ENCODE peak calls at places on chromosomes 12 and 14, in nine cellular contexts. One of them, this sample, is unnamed.

GRCh38 chr14:88189040-88189839 is 133.8 kb downstream of the KCNK10 start:
- DNase-seq in activated CD4-positive, alpha-beta T cell treated with anti-CD3 and anti-CD28 coated beads, Interleukin-2, amount 50 U/mL, for 1 hour: peak; percentile 40
- DNase-seq in NCI-H2081: peak; percentile 79
- DNase-seq in brain microvascular endothelial cell: peak; percentile 83
- DNase-seq in hepatic stellate cell: peak; percentile 61
- DNase-seq in Peyer's patch: no peak
- DNase-seq in CD8-positive, alpha-beta T cell: peak; percentile 35
- DNase-seq in thoracic aorta: peak; percentile 16
- DNase-seq in cardiac septum: no peak
- DNase-seq in this sample: peak; percentile 82

GRCh38 chr14:55976619-55977018 is 141.6 kb upstream of the PELI2 start:
- DNase-seq in NCI-H2081: peak; percentile 50
- DNase-seq in thoracic aorta: no peak
- DNase-seq in CD8-positive, alpha-beta T cell: no peak
- DNase-seq in activated CD4-positive, alpha-beta T cell treated with anti-CD3 and anti-CD28 coated beads, Interleukin-2, amount 50 U/mL, for 1 hour: no peak
- DNase-seq in hepatic stellate cell: no peak
- DNase-seq in brain microvascular endothelial cell: no peak
- DNase-seq in cardiac septum: no peak
- DNase-seq in Peyer's patch: no peak
- DNase-seq in this sample: no peak

GRCh38 chr12:15244341-15244740 is 23.1 kb upstream of the RERG start:
- DNase-seq in hepatic stellate cell: no peak
- DNase-seq in brain microvascular endothelial cell: no peak
- DNase-seq in CD8-positive, alpha-beta T cell: no peak
- DNase-seq in NCI-H2081: peak; percentile 82
- DNase-seq in thoracic aorta: no peak
- DNase-seq in Peyer's patch: no peak
- DNase-seq in activated CD4-positive, alpha-beta T cell treated with anti-CD3 and anti-CD28 coated beads, Interleukin-2, amount 50 U/mL, for 1 hour: no peak
- DNase-seq in cardiac septum: no peak
- DNase-seq in this sample: no peak

GRCh38 chr12:78571953-78572352 is 292.6 kb upstream of the SYT1 start:
- DNase-seq in CD8-positive, alpha-beta T cell: no peak
- DNase-seq in cardiac septum: no peak
- DNase-seq in activated CD4-positive, alpha-beta T cell treated with anti-CD3 and anti-CD28 coated beads, Interleukin-2, amount 50 U/mL, for 1 hour: no peak
- DNase-seq in hepatic stellate cell: no peak
- DNase-seq in thoracic aorta: no peak
- DNase-seq in NCI-H2081: peak; percentile 10
- DNase-seq in Peyer's patch: no peak
- DNase-seq in brain microvascular endothelial cell: no peak
- DNase-seq in this sample: no peak

GRCh38 chr12:26749781-26750180 is 83.2 kb downstream of the ITPR2 start:
- DNase-seq in activated CD4-positive, alpha-beta T cell treated with anti-CD3 and anti-CD28 coated beads, Interleukin-2, amount 50 U/mL, for 1 hour: no peak
- DNase-seq in Peyer's patch: no peak
- DNase-seq in CD8-positive, alpha-beta T cell: no peak
- DNase-seq in NCI-H2081: no peak
- DNase-seq in cardiac septum: no peak
- DNase-seq in thoracic aorta: no peak
- DNase-seq in hepatic stellate cell: no peak
- DNase-seq in brain microvascular endothelial cell: no peak
- DNase-seq in this sample: no peak

GRCh38 chr12:95857151-95857550 is 1.6 kb upstream of the SNRPF start:
- DNase-seq in CD8-positive, alpha-beta T cell: no peak
- DNase-seq in hepatic stellate cell: no peak
- DNase-seq in brain microvascular endothelial cell: no peak
- DNase-seq in thoracic aorta: no peak
- DNase-seq in Peyer's patch: no peak
- DNase-seq in activated CD4-positive, alpha-beta T cell treated with anti-CD3 and anti-CD28 coated beads, Interleukin-2, amount 50 U/mL, for 1 hour: no peak
- DNase-seq in cardiac septum: no peak
- DNase-seq in NCI-H2081: no peak
- DNase-seq in this sample: no peak

GRCh38 chr12:54195736-54196347 is 7.1 kb upstream of the SMUG1 start:
- DNase-seq in hepatic stellate cell: no peak
- DNase-seq in CD8-positive, alpha-beta T cell: no peak
- DNase-seq in brain microvascular endothelial cell: peak; percentile 73
- DNase-seq in activated CD4-positive, alpha-beta T cell treated with anti-CD3 and anti-CD28 coated beads, Interleukin-2, amount 50 U/mL, for 1 hour: no peak
- DNase-seq in Peyer's patch: no peak
- DNase-seq in NCI-H2081: no peak
- DNase-seq in cardiac septum: no peak
- DNase-seq in thoracic aorta: no peak
- DNase-seq in this sample: no peak

GRCh38 chr12:16350682-16351081 is 3.2 kb downstream of the MGST1 start:
- DNase-seq in activated CD4-positive, alpha-beta T cell treated with anti-CD3 and anti-CD28 coated beads, Interleukin-2, amount 50 U/mL, for 1 hour: no peak
- DNase-seq in CD8-positive, alpha-beta T cell: no peak
- DNase-seq in thoracic aorta: no peak
- DNase-seq in cardiac septum: no peak
- DNase-seq in NCI-H2081: no peak
- DNase-seq in brain microvascular endothelial cell: peak; percentile 89
- DNase-seq in Peyer's patch: no peak
- DNase-seq in hepatic stellate cell: peak; percentile 38
- DNase-seq in this sample: peak; percentile 84

GRCh38 chr14:72559669-72560068 is 334.2 kb downstream of the DPF3 start:
- DNase-seq in activated CD4-positive, alpha-beta T cell treated with anti-CD3 and anti-CD28 coated beads, Interleukin-2, amount 50 U/mL, for 1 hour: no peak
- DNase-seq in NCI-H2081: no peak
- DNase-seq in brain microvascular endothelial cell: no peak
- DNase-seq in CD8-positive, alpha-beta T cell: no peak
- DNase-seq in Peyer's patch: no peak
- DNase-seq in cardiac septum: no peak
- DNase-seq in hepatic stellate cell: no peak
- DNase-seq in thoracic aorta: no peak
- DNase-seq in this sample: no peak

GRCh38 chr12:7046383-7047143 is 14.0 kb upstream of the C1S start:
- DNase-seq in brain microvascular endothelial cell: no peak
- DNase-seq in cardiac septum: no peak
- DNase-seq in Peyer's patch: no peak
- DNase-seq in thoracic aorta: no peak
- DNase-seq in hepatic stellate cell: no peak
- DNase-seq in NCI-H2081: no peak
- DNase-seq in activated CD4-positive, alpha-beta T cell treated with anti-CD3 and anti-CD28 coated beads, Interleukin-2, amount 50 U/mL, for 1 hour: no peak
- DNase-seq in CD8-positive, alpha-beta T cell: no peak
- DNase-seq in this sample: no peak

GRCh38 chr14:94485944-94486841 is 10.2 kb upstream of the SERPINA9 start:
- DNase-seq in hepatic stellate cell: peak; percentile 88
- DNase-seq in brain microvascular endothelial cell: peak; percentile 25
- DNase-seq in NCI-H2081: no peak
- DNase-seq in activated CD4-positive, alpha-beta T cell treated with anti-CD3 and anti-CD28 coated beads, Interleukin-2, amount 50 U/mL, for 1 hour: peak; percentile 36
- DNase-seq in thoracic aorta: no peak
- DNase-seq in cardiac septum: peak; percentile 83
- DNase-seq in CD8-positive, alpha-beta T cell: peak; percentile 29
- DNase-seq in Peyer's patch: peak; percentile 66
- DNase-seq in this sample: no peak

GRCh38 chr12:9134981-9135628 is 19.4 kb upstream of the A2M start:
- DNase-seq in Peyer's patch: peak; percentile 46
- DNase-seq in hepatic stellate cell: no peak
- DNase-seq in activated CD4-positive, alpha-beta T cell treated with anti-CD3 and anti-CD28 coated beads, Interleukin-2, amount 50 U/mL, for 1 hour: no peak
- DNase-seq in NCI-H2081: no peak
- DNase-seq in cardiac septum: no peak
- DNase-seq in thoracic aorta: no peak
- DNase-seq in CD8-positive, alpha-beta T cell: no peak
- DNase-seq in brain microvascular endothelial cell: no peak
- DNase-seq in this sample: no peak

GRCh38 chr12:54956818-54957641 is 27.5 kb downstream of the TESPA1 start:
- DNase-seq in CD8-positive, alpha-beta T cell: no peak
- DNase-seq in brain microvascular endothelial cell: no peak
- DNase-seq in hepatic stellate cell: no peak
- DNase-seq in Peyer's patch: no peak
- DNase-seq in thoracic aorta: no peak
- DNase-seq in activated CD4-positive, alpha-beta T cell treated with anti-CD3 and anti-CD28 coated beads, Interleukin-2, amount 50 U/mL, for 1 hour: no peak
- DNase-seq in NCI-H2081: no peak
- DNase-seq in cardiac septum: no peak
- DNase-seq in this sample: no peak

GRCh38 chr12:47905313-47905730 is 528 bp upstream of the VDR start:
- DNase-seq in cardiac septum: no peak
- DNase-seq in CD8-positive, alpha-beta T cell: peak; percentile 33
- DNase-seq in hepatic stellate cell: peak; percentile 17
- DNase-seq in brain microvascular endothelial cell: no peak
- DNase-seq in activated CD4-positive, alpha-beta T cell treated with anti-CD3 and anti-CD28 coated beads, Interleukin-2, amount 50 U/mL, for 1 hour: no peak
- DNase-seq in NCI-H2081: peak; percentile 73
- DNase-seq in thoracic aorta: no peak
- DNase-seq in Peyer's patch: peak; percentile 91
- DNase-seq in this sample: no peak

GRCh38 chr12:130335517-130336392 is 1.9 kb upstream of the PIWIL1 start:
- DNase-seq in CD8-positive, alpha-beta T cell: peak; percentile 23
- DNase-seq in NCI-H2081: peak; percentile 58
- DNase-seq in cardiac septum: no peak
- DNase-seq in hepatic stellate cell: peak; percentile 49
- DNase-seq in activated CD4-positive, alpha-beta T cell treated with anti-CD3 and anti-CD28 coated beads, Interleukin-2, amount 50 U/mL, for 1 hour: peak; percentile 6
- DNase-seq in brain microvascular endothelial cell: peak; percentile 55
- DNase-seq in Peyer's patch: no peak
- DNase-seq in thoracic aorta: no peak
- DNase-seq in this sample: no peak

GRCh38 chr12:12704593-12705230 is 8.7 kb upstream of the GPR19 start:
- DNase-seq in thoracic aorta: no peak
- DNase-seq in Peyer's patch: no peak
- DNase-seq in activated CD4-positive, alpha-beta T cell treated with anti-CD3 and anti-CD28 coated beads, Interleukin-2, amount 50 U/mL, for 1 hour: peak; percentile 30
- DNase-seq in hepatic stellate cell: peak; percentile 72
- DNase-seq in cardiac septum: no peak
- DNase-seq in NCI-H2081: peak; percentile 91
- DNase-seq in CD8-positive, alpha-beta T cell: peak; percentile 24
- DNase-seq in brain microvascular endothelial cell: peak; percentile 81
- DNase-seq in this sample: no peak

GRCh38 chr14:45891417-45892080 is 638.5 kb upstream of the MIS18BP1 start:
- DNase-seq in activated CD4-positive, alpha-beta T cell treated with anti-CD3 and anti-CD28 coated beads, Interleukin-2, amount 50 U/mL, for 1 hour: no peak
- DNase-seq in cardiac septum: no peak
- DNase-seq in thoracic aorta: no peak
- DNase-seq in hepatic stellate cell: no peak
- DNase-seq in brain microvascular endothelial cell: no peak
- DNase-seq in NCI-H2081: peak; percentile 95
- DNase-seq in CD8-positive, alpha-beta T cell: no peak
- DNase-seq in Peyer's patch: peak; percentile 65
- DNase-seq in this sample: no peak

GRCh38 chr12:121167232-121167820 is 34.6 kb downstream of the P2RX7 start:
- DNase-seq in hepatic stellate cell: no peak
- DNase-seq in cardiac septum: no peak
- DNase-seq in thoracic aorta: no peak
- DNase-seq in brain microvascular endothelial cell: no peak
- DNase-seq in CD8-positive, alpha-beta T cell: no peak
- DNase-seq in activated CD4-positive, alpha-beta T cell treated with anti-CD3 and anti-CD28 coated beads, Interleukin-2, amount 50 U/mL, for 1 hour: no peak
- DNase-seq in NCI-H2081: no peak
- DNase-seq in Peyer's patch: no peak
- DNase-seq in this sample: no peak

GRCh38 chr12:55932546-55932919 is 1.6 kb downstream of the DGKA start:
- DNase-seq in NCI-H2081: no peak
- DNase-seq in hepatic stellate cell: no peak
- DNase-seq in Peyer's patch: no peak
- DNase-seq in brain microvascular endothelial cell: peak; percentile 27
- DNase-seq in thoracic aorta: no peak
- DNase-seq in CD8-positive, alpha-beta T cell: peak; percentile 54
- DNase-seq in cardiac septum: no peak
- DNase-seq in activated CD4-positive, alpha-beta T cell treated with anti-CD3 and anti-CD28 coated beads, Interleukin-2, amount 50 U/mL, for 1 hour: peak; percentile 54
- DNase-seq in this sample: no peak

GRCh38 chr12:65911321-65911720 is 87.0 kb downstream of the HMGA2 start:
- DNase-seq in cardiac septum: no peak
- DNase-seq in Peyer's patch: no peak
- DNase-seq in brain microvascular endothelial cell: peak; percentile 51
- DNase-seq in hepatic stellate cell: no peak
- DNase-seq in thoracic aorta: no peak
- DNase-seq in NCI-H2081: peak; percentile 3
- DNase-seq in activated CD4-positive, alpha-beta T cell treated with anti-CD3 and anti-CD28 coated beads, Interleukin-2, amount 50 U/mL, for 1 hour: no peak
- DNase-seq in CD8-positive, alpha-beta T cell: no peak
- DNase-seq in this sample: no peak

GRCh38 chr12:116544656-116545055 is 14.5 kb upstream of the MAP1LC3B2 start:
- DNase-seq in brain microvascular endothelial cell: no peak
- DNase-seq in cardiac septum: no peak
- DNase-seq in Peyer's patch: no peak
- DNase-seq in activated CD4-positive, alpha-beta T cell treated with anti-CD3 and anti-CD28 coated beads, Interleukin-2, amount 50 U/mL, for 1 hour: no peak
- DNase-seq in hepatic stellate cell: no peak
- DNase-seq in CD8-positive, alpha-beta T cell: no peak
- DNase-seq in thoracic aorta: no peak
- DNase-seq in NCI-H2081: no peak
- DNase-seq in this sample: no peak

GRCh38 chr14:52730708-52731111 is 744 bp downstream of the STYX start:
- DNase-seq in CD8-positive, alpha-beta T cell: no peak
- DNase-seq in cardiac septum: no peak
- DNase-seq in activated CD4-positive, alpha-beta T cell treated with anti-CD3 and anti-CD28 coated beads, Interleukin-2, amount 50 U/mL, for 1 hour: no peak
- DNase-seq in NCI-H2081: no peak
- DNase-seq in Peyer's patch: no peak
- DNase-seq in hepatic stellate cell: no peak
- DNase-seq in brain microvascular endothelial cell: peak; percentile 12
- DNase-seq in thoracic aorta: no peak
- DNase-seq in this sample: no peak

GRCh38 chr12:88142610-88142991 is 494 bp downstream of the TMTC3 start:
- DNase-seq in cardiac septum: no peak
- DNase-seq in thoracic aorta: peak; percentile 6
- DNase-seq in activated CD4-positive, alpha-beta T cell treated with anti-CD3 and anti-CD28 coated beads, Interleukin-2, amount 50 U/mL, for 1 hour: peak; percentile 9
- DNase-seq in brain microvascular endothelial cell: no peak
- DNase-seq in hepatic stellate cell: no peak
- DNase-seq in NCI-H2081: peak; percentile 45
- DNase-seq in Peyer's patch: no peak
- DNase-seq in CD8-positive, alpha-beta T cell: peak; percentile 35
- DNase-seq in this sample: no peak

GRCh38 chr14:95328876-95329503 is 9.3 kb upstream of the CLMN start:
- DNase-seq in NCI-H2081: no peak
- DNase-seq in brain microvascular endothelial cell: no peak
- DNase-seq in cardiac septum: peak; percentile 33
- DNase-seq in Peyer's patch: no peak
- DNase-seq in thoracic aorta: no peak
- DNase-seq in CD8-positive, alpha-beta T cell: no peak
- DNase-seq in hepatic stellate cell: no peak
- DNase-seq in activated CD4-positive, alpha-beta T cell treated with anti-CD3 and anti-CD28 coated beads, Interleukin-2, amount 50 U/mL, for 1 hour: no peak
- DNase-seq in this sample: no peak

GRCh38 chr12:119229837-119230236 is 51.1 kb downstream of the HSPB8 start:
- DNase-seq in cardiac septum: no peak
- DNase-seq in NCI-H2081: no peak
- DNase-seq in brain microvascular endothelial cell: peak; percentile 66
- DNase-seq in Peyer's patch: no peak
- DNase-seq in thoracic aorta: no peak
- DNase-seq in CD8-positive, alpha-beta T cell: no peak
- DNase-seq in hepatic stellate cell: peak; percentile 27
- DNase-seq in activated CD4-positive, alpha-beta T cell treated with anti-CD3 and anti-CD28 coated beads, Interleukin-2, amount 50 U/mL, for 1 hour: no peak
- DNase-seq in this sample: peak; percentile 67

GRCh38 chr14:60346706-60347105 is 97.7 kb downstream of the PPM1A start:
- DNase-seq in brain microvascular endothelial cell: no peak
- DNase-seq in NCI-H2081: peak; percentile 24
- DNase-seq in CD8-positive, alpha-beta T cell: no peak
- DNase-seq in cardiac septum: no peak
- DNase-seq in thoracic aorta: no peak
- DNase-seq in hepatic stellate cell: no peak
- DNase-seq in Peyer's patch: no peak
- DNase-seq in activated CD4-positive, alpha-beta T cell treated with anti-CD3 and anti-CD28 coated beads, Interleukin-2, amount 50 U/mL, for 1 hour: no peak
- DNase-seq in this sample: no peak

GRCh38 chr12:116257213-116257612 is 20.3 kb downstream of the MED13L start:
- DNase-seq in hepatic stellate cell: no peak
- DNase-seq in thoracic aorta: no peak
- DNase-seq in brain microvascular endothelial cell: no peak
- DNase-seq in activated CD4-positive, alpha-beta T cell treated with anti-CD3 and anti-CD28 coated beads, Interleukin-2, amount 50 U/mL, for 1 hour: no peak
- DNase-seq in NCI-H2081: no peak
- DNase-seq in cardiac septum: no peak
- DNase-seq in Peyer's patch: no peak
- DNase-seq in CD8-positive, alpha-beta T cell: no peak
- DNase-seq in this sample: no peak

GRCh38 chr14:69008411-69008810 is 29.3 kb upstream of the ACTN1 start:
- DNase-seq in cardiac septum: no peak
- DNase-seq in CD8-positive, alpha-beta T cell: no peak
- DNase-seq in hepatic stellate cell: no peak
- DNase-seq in thoracic aorta: no peak
- DNase-seq in brain microvascular endothelial cell: peak; percentile 23
- DNase-seq in NCI-H2081: no peak
- DNase-seq in activated CD4-positive, alpha-beta T cell treated with anti-CD3 and anti-CD28 coated beads, Interleukin-2, amount 50 U/mL, for 1 hour: no peak
- DNase-seq in Peyer's patch: no peak
- DNase-seq in this sample: no peak

GRCh38 chr12:77064891-77065360 is 443 bp downstream of the E2F7 start:
- DNase-seq in CD8-positive, alpha-beta T cell: no peak
- DNase-seq in activated CD4-positive, alpha-beta T cell treated with anti-CD3 and anti-CD28 coated beads, Interleukin-2, amount 50 U/mL, for 1 hour: peak; percentile 7
- DNase-seq in hepatic stellate cell: peak; percentile 27
- DNase-seq in NCI-H2081: no peak
- DNase-seq in brain microvascular endothelial cell: no peak
- DNase-seq in cardiac septum: no peak
- DNase-seq in Peyer's patch: no peak
- DNase-seq in thoracic aorta: no peak
- DNase-seq in this sample: no peak

GRCh38 chr12:117907108-117907689 is 61.6 kb downstream of the KSR2 start:
- DNase-seq in thoracic aorta: no peak
- DNase-seq in Peyer's patch: no peak
- DNase-seq in CD8-positive, alpha-beta T cell: no peak
- DNase-seq in NCI-H2081: no peak
- DNase-seq in activated CD4-positive, alpha-beta T cell treated with anti-CD3 and anti-CD28 coated beads, Interleukin-2, amount 50 U/mL, for 1 hour: peak; percentile 1
- DNase-seq in cardiac septum: no peak
- DNase-seq in hepatic stellate cell: no peak
- DNase-seq in brain microvascular endothelial cell: no peak
- DNase-seq in this sample: no peak

This sample was measured in right atrium auricular region.